ENCODE peak calls at places on chromosomes 6 and 20, in nine cellular contexts. B is OCI-LY7, T is SK-N-SH, V is hepatocyte, A is neural progenitor cell, F is GM23248, Z is HCT116, X is MM.1S, L is PC-3. H is an unnamed sample.

GRCh38 chr6:134909701-134910595 is 40.0 kb downstream of the ALDH8A1 start:
- DNase-seq in B (no peak), T (no peak), V (no peak), A (no peak), F (peak; percentile 25), Z (no peak), X (no peak), L (no peak), H (no peak)

GRCh38 chr6:92110390-92110789 is 1309.0 kb downstream of the EPHA7 start:
- DNase-seq in B (no peak), T (no peak), V (peak; percentile 51), A (no peak), F (no peak), Z (no peak), X (no peak), L (no peak), H (no peak)

GRCh38 chr6:33692760-33693158 is 18.7 kb downstream of the UQCC2 start:
- DNase-seq in B (no peak), T (no peak), V (no peak), A (no peak), F (peak; percentile 79), Z (no peak), X (no peak), L (no peak), H (no peak)

GRCh38 chr20:31606928-31607639 is 2.0 kb downstream of the ID1 start:
- DNase-seq in B (no peak), T (peak; percentile 69), V (peak; percentile 90), A (peak; percentile 37), F (peak; percentile 95), Z (peak; percentile 93), X (no peak), L (peak; percentile 59), H (peak; percentile 67)

GRCh38 chr20:5636127-5636520 is 114.1 kb upstream of the SHLD1 start:
- DNase-seq in B (no peak), T (no peak), V (no peak), A (no peak), F (no peak), Z (no peak), X (no peak), L (no peak), H (no peak)

GRCh38 chr20:46402236-46402886 is 4.1 kb downstream of the ELMO2 start:
- DNase-seq in B (no peak), T (no peak), V (no peak), A (no peak), F (peak; percentile 51), Z (no peak), X (no peak), L (no peak), H (no peak)

GRCh38 chr6:150334790-150335783 is 33.7 kb upstream of the IYD start:
- DNase-seq in B (peak; percentile 74), T (peak; percentile 41), V (peak; percentile 78), A (peak; percentile 59), F (peak; percentile 80), Z (peak; percentile 80), X (peak; percentile 9), L (peak; percentile 67), H (peak; percentile 73)

GRCh38 chr6:144758602-144759001 is 473.5 kb downstream of the UTRN start:
- DNase-seq in B (no peak), T (no peak), V (no peak), A (no peak), F (peak; percentile 12), Z (peak; percentile 52), X (no peak), L (peak; percentile 82), H (no peak)

GRCh38 chr6:150029749-150030148 is 4.4 kb upstream of the RAET1L start:
- DNase-seq in B (peak; percentile 52), T (no peak), V (no peak), A (no peak), F (no peak), Z (no peak), X (peak; percentile 34), L (no peak), H (peak; percentile 53)

GRCh38 chr20:20571068-20571780 is 141.2 kb downstream of the RALGAPA2 start:
- DNase-seq in B (no peak), T (no peak), V (no peak), A (no peak), F (no peak), Z (no peak), X (no peak), L (no peak), H (no peak)

GRCh38 chr6:26097268-26097875 is 10.1 kb downstream of the HFE start:
- DNase-seq in B (peak; percentile 78), T (peak; percentile 65), V (peak; percentile 86), A (peak; percentile 85), F (peak; percentile 83), Z (peak; percentile 55), X (peak; percentile 50), L (peak; percentile 78), H (peak; percentile 87)

GRCh38 chr20:44134897-44135810 is 51.8 kb downstream of the JPH2 start:
- DNase-seq in B (no peak), T (peak; percentile 59), V (no peak), A (no peak), F (peak; percentile 31), Z (no peak), X (no peak), L (no peak), H (no peak)

GRCh38 chr6:15763364-15763763 is 100.5 kb upstream of the DTNBP1 start:
- DNase-seq in B (no peak), T (no peak), V (no peak), A (no peak), F (peak; percentile 54), Z (no peak), X (no peak), L (no peak), H (no peak)

GRCh38 chr6:80425089-80425823 is 318.8 kb downstream of the BCKDHB start:
- DNase-seq in B (no peak), T (no peak), V (no peak), A (no peak), F (peak; percentile 96), Z (no peak), X (no peak), L (peak; percentile 55), H (no peak)

GRCh38 chr6:73156793-73157767 is 68.2 kb downstream of the KHDC1L start:
- DNase-seq in B (no peak), T (peak; percentile 12), V (no peak), A (no peak), F (no peak), Z (no peak), X (no peak), L (no peak), H (no peak)

GRCh38 chr6:109308018-109308492 is 74.2 kb downstream of the CD164 start:
- DNase-seq in B (no peak), T (no peak), V (peak; percentile 88), A (no peak), F (peak; percentile 97), Z (no peak), X (no peak), L (peak; percentile 60), H (no peak)

DNA sequence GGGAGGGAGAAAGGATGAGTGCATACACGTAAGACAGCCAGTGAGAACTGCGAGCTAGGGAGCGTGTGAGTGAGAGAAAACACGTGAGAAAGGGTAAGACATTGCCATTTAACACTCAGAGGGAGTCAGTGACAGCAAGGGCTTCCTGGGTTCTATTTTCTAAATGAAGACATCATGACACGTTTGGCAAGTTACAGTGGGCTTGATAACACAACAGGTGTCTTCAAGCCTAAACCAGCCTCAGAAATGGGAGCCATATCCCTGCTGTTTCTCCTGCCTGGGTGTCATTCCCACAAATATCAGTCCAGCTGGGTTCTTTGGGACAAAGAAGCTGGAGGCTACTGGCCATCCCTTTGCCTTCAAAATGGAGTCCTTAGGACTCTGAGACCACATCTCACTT is 16.9 kb upstream of the MOCS1 start:
- DNase-seq in B (no peak), T (no peak), V (no peak), A (no peak), F (no peak), Z (no peak), X (no peak), L (no peak), H (no peak)
- TF ChIP-seq EZH2phosphoT487 in B (no peak), T (no peak), V (no peak), A (no peak), F (no peak), Z (no peak), X (no peak), L (no peak), H (no peak)

GRCh38 chr6:160395187-160395586 is 47.0 kb downstream of the SLC22A3 start:
- DNase-seq in B (no peak), T (no peak), V (no peak), A (no peak), F (no peak), Z (no peak), X (no peak), L (no peak), H (no peak)

GRCh38 chr6:160398674-160399271 is 50.6 kb downstream of the SLC22A3 start:
- DNase-seq in B (no peak), T (no peak), V (no peak), A (no peak), F (peak; percentile 29), Z (no peak), X (peak; percentile 62), L (peak; percentile 37), H (no peak)

GRCh38 chr6:160394654-160395035 is 46.5 kb downstream of the SLC22A3 start:
- DNase-seq in B (no peak), T (no peak), V (no peak), A (peak; percentile 15), F (no peak), Z (no peak), X (no peak), L (no peak), H (no peak)

GRCh38 chr6:160400426-160400825 is 52.2 kb downstream of the SLC22A3 start:
- DNase-seq in B (no peak), T (no peak), V (no peak), A (no peak), F (no peak), Z (no peak), X (peak; percentile 81), L (no peak), H (no peak)
- TF ChIP-seq EZH2phosphoT487 in B (no peak), T (no peak), V (no peak), A (no peak), F (no peak), Z (no peak), X (no peak), L (no peak), H (no peak)

DNA sequence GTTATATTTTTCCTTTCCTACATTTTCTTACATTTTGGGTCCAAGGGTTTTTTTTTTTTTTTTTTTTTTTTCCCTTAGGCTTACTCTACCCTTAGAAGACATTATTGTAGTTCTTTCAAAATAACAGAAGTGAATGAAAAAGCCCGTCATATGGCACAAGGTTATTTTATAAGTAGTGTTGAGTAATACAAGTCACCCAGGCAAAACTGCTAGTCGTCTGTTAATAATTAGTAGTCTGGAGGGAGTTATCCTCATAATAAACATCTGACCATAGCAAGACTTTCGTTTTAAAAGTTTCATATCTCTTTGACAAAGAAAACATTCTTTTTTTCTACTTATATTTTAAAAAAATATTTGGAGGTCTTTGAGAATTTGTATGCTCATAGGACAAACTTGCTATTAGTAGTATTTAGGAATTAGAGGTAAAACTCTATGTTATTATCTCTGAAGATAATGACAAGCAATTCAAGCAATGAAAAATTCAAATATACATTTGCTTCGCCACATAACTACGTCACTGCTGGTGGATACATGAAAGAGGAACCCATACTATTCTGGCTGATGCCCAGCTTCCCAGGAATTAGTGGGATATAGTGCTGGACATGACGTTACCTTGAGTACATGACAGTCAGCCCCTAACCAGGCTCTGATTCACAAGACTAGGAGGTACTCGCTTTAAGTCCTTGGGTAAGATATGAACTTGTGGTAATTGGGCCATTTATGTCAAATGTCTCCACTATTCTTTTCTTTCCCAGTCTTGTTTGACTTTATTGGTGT is 532.8 kb downstream of the GRIK2 start:
- DNase-seq in B (no peak), T (no peak), V (no peak), A (no peak), F (peak; percentile 13), Z (no peak), X (no peak), L (no peak), H (no peak)
- TF ChIP-seq EZH2phosphoT487 in B (no peak), T (no peak), V (no peak), A (no peak), F (no peak), Z (no peak), X (no peak), L (no peak), H (no peak)

GRCh38 chr20:18995455-18995854 is 181.9 kb downstream of the SCP2D1 start:
- DNase-seq in B (no peak), T (no peak), V (no peak), A (no peak), F (no peak), Z (no peak), X (no peak), L (no peak), H (no peak)
- TF ChIP-seq EZH2phosphoT487 in B (no peak), T (no peak), V (no peak), A (no peak), F (no peak), Z (no peak), X (no peak), L (no peak), H (no peak)